ENCODE peak calls at places on chromosomes 4 and X, in ten cellular contexts. One of them, this sample, is unnamed.

GRCh38 chr4:88037936-88038335 is 30.5 kb downstream of the PKD2 start:
- DNase-seq in NCI-H2029 treated with DMSO at 0.1 percent for 48 hours: no peak
- DNase-seq in activated effector memory CD4-positive, alpha-beta T cell treated with anti-CD3 and anti-CD28 coated beads, Interleukin-2, amount 50 U/mL, for 16 hours: no peak
- DNase-seq in small intestine: no peak
- DNase-seq in esophagus squamous epithelium: no peak
- DNase-seq in astrocyte of the spinal cord: no peak
- DNase-seq in activated T-cell treated with anti-CD3 and anti-CD28 coated beads for 48 hours: no peak
- DNase-seq in bronchial epithelial cell: no peak
- DNase-seq in AG09319: no peak
- DNase-seq in right lobe of liver: no peak
- DNase-seq in this sample: no peak

GRCh38 chr4:37629713-37630112 is 56.5 kb downstream of the RELL1 start:
- DNase-seq in bronchial epithelial cell: no peak
- DNase-seq in activated T-cell treated with anti-CD3 and anti-CD28 coated beads for 48 hours: no peak
- DNase-seq in AG09319: no peak
- DNase-seq in esophagus squamous epithelium: no peak
- DNase-seq in NCI-H2029 treated with DMSO at 0.1 percent for 48 hours: no peak
- DNase-seq in small intestine: no peak
- DNase-seq in right lobe of liver: no peak
- DNase-seq in activated effector memory CD4-positive, alpha-beta T cell treated with anti-CD3 and anti-CD28 coated beads, Interleukin-2, amount 50 U/mL, for 16 hours: no peak
- DNase-seq in astrocyte of the spinal cord: no peak
- DNase-seq in this sample: no peak

GRCh38 chr4:101948951-101949350 is 158.4 kb downstream of the BANK1 start:
- DNase-seq in astrocyte of the spinal cord: no peak
- DNase-seq in activated effector memory CD4-positive, alpha-beta T cell treated with anti-CD3 and anti-CD28 coated beads, Interleukin-2, amount 50 U/mL, for 16 hours: no peak
- DNase-seq in esophagus squamous epithelium: no peak
- DNase-seq in right lobe of liver: no peak
- DNase-seq in AG09319: no peak
- DNase-seq in bronchial epithelial cell: no peak
- DNase-seq in activated T-cell treated with anti-CD3 and anti-CD28 coated beads for 48 hours: no peak
- DNase-seq in small intestine: no peak
- DNase-seq in NCI-H2029 treated with DMSO at 0.1 percent for 48 hours: no peak
- DNase-seq in this sample: no peak

GRCh38 chrX:2145672-2146412 is 354.9 kb downstream of the DHRSX start:
- DNase-seq in small intestine: no peak
- DNase-seq in astrocyte of the spinal cord: no peak
- DNase-seq in activated T-cell treated with anti-CD3 and anti-CD28 coated beads for 48 hours: no peak
- DNase-seq in AG09319: no peak
- DNase-seq in activated effector memory CD4-positive, alpha-beta T cell treated with anti-CD3 and anti-CD28 coated beads, Interleukin-2, amount 50 U/mL, for 16 hours: no peak
- DNase-seq in esophagus squamous epithelium: no peak
- DNase-seq in NCI-H2029 treated with DMSO at 0.1 percent for 48 hours: no peak
- DNase-seq in right lobe of liver: no peak
- DNase-seq in bronchial epithelial cell: no peak
- DNase-seq in this sample: no peak

GRCh38 chr4:40056722-40057539 is at the start of gene N4BP2:
- DNase-seq in small intestine: peak
- DNase-seq in astrocyte of the spinal cord: peak
- DNase-seq in AG09319: peak
- DNase-seq in activated effector memory CD4-positive, alpha-beta T cell treated with anti-CD3 and anti-CD28 coated beads, Interleukin-2, amount 50 U/mL, for 16 hours: peak
- DNase-seq in bronchial epithelial cell: peak
- DNase-seq in esophagus squamous epithelium: peak
- DNase-seq in NCI-H2029 treated with DMSO at 0.1 percent for 48 hours: peak
- DNase-seq in right lobe of liver: peak
- DNase-seq in activated T-cell treated with anti-CD3 and anti-CD28 coated beads for 48 hours: peak
- DNase-seq in this sample: peak

GRCh38 chrX:24426340-24426913 is 38.7 kb upstream of the PDK3 start:
- DNase-seq in right lobe of liver: no peak
- DNase-seq in esophagus squamous epithelium: no peak
- DNase-seq in AG09319: no peak
- DNase-seq in small intestine: peak
- DNase-seq in activated T-cell treated with anti-CD3 and anti-CD28 coated beads for 48 hours: no peak
- DNase-seq in astrocyte of the spinal cord: peak
- DNase-seq in NCI-H2029 treated with DMSO at 0.1 percent for 48 hours: no peak
- DNase-seq in bronchial epithelial cell: peak
- DNase-seq in activated effector memory CD4-positive, alpha-beta T cell treated with anti-CD3 and anti-CD28 coated beads, Interleukin-2, amount 50 U/mL, for 16 hours: no peak
- DNase-seq in this sample: no peak

GRCh38 chrX:101931494-101932248 is at the start of gene ZMAT1:
- DNase-seq in right lobe of liver: peak
- DNase-seq in bronchial epithelial cell: peak
- DNase-seq in astrocyte of the spinal cord: peak
- DNase-seq in activated T-cell treated with anti-CD3 and anti-CD28 coated beads for 48 hours: peak
- DNase-seq in NCI-H2029 treated with DMSO at 0.1 percent for 48 hours: peak
- DNase-seq in small intestine: peak
- DNase-seq in esophagus squamous epithelium: peak
- DNase-seq in activated effector memory CD4-positive, alpha-beta T cell treated with anti-CD3 and anti-CD28 coated beads, Interleukin-2, amount 50 U/mL, for 16 hours: peak
- DNase-seq in AG09319: peak
- DNase-seq in this sample: peak

GRCh38 chr4:45957353-45957752 is 166.5 kb downstream of the GABRG1 start:
- DNase-seq in NCI-H2029 treated with DMSO at 0.1 percent for 48 hours: no peak
- DNase-seq in small intestine: no peak
- DNase-seq in bronchial epithelial cell: no peak
- DNase-seq in esophagus squamous epithelium: no peak
- DNase-seq in right lobe of liver: no peak
- DNase-seq in astrocyte of the spinal cord: no peak
- DNase-seq in activated effector memory CD4-positive, alpha-beta T cell treated with anti-CD3 and anti-CD28 coated beads, Interleukin-2, amount 50 U/mL, for 16 hours: no peak
- DNase-seq in activated T-cell treated with anti-CD3 and anti-CD28 coated beads for 48 hours: no peak
- DNase-seq in AG09319: no peak
- DNase-seq in this sample: no peak

GRCh38 chrX:48684134-48684533 is 535 bp downstream of the WAS start:
- DNase-seq in AG09319: no peak
- DNase-seq in small intestine: no peak
- DNase-seq in right lobe of liver: no peak
- DNase-seq in esophagus squamous epithelium: no peak
- DNase-seq in activated effector memory CD4-positive, alpha-beta T cell treated with anti-CD3 and anti-CD28 coated beads, Interleukin-2, amount 50 U/mL, for 16 hours: no peak
- DNase-seq in bronchial epithelial cell: no peak
- DNase-seq in NCI-H2029 treated with DMSO at 0.1 percent for 48 hours: no peak
- DNase-seq in activated T-cell treated with anti-CD3 and anti-CD28 coated beads for 48 hours: no peak
- DNase-seq in astrocyte of the spinal cord: no peak
- DNase-seq in this sample: no peak

GRCh38 chrX:136619889-136620505 is 28.0 kb upstream of the CD40LG start:
- DNase-seq in bronchial epithelial cell: no peak
- DNase-seq in astrocyte of the spinal cord: no peak
- DNase-seq in NCI-H2029 treated with DMSO at 0.1 percent for 48 hours: no peak
- DNase-seq in activated T-cell treated with anti-CD3 and anti-CD28 coated beads for 48 hours: peak
- DNase-seq in activated effector memory CD4-positive, alpha-beta T cell treated with anti-CD3 and anti-CD28 coated beads, Interleukin-2, amount 50 U/mL, for 16 hours: peak
- DNase-seq in small intestine: no peak
- DNase-seq in AG09319: no peak
- DNase-seq in esophagus squamous epithelium: no peak
- DNase-seq in right lobe of liver: no peak
- DNase-seq in this sample: no peak

GRCh38 chrX:137195296-137195695 is 161.5 kb upstream of the GPR101 start:
- DNase-seq in activated T-cell treated with anti-CD3 and anti-CD28 coated beads for 48 hours: no peak
- DNase-seq in right lobe of liver: no peak
- DNase-seq in small intestine: no peak
- DNase-seq in AG09319: no peak
- DNase-seq in esophagus squamous epithelium: no peak
- DNase-seq in activated effector memory CD4-positive, alpha-beta T cell treated with anti-CD3 and anti-CD28 coated beads, Interleukin-2, amount 50 U/mL, for 16 hours: no peak
- DNase-seq in bronchial epithelial cell: no peak
- DNase-seq in astrocyte of the spinal cord: no peak
- DNase-seq in NCI-H2029 treated with DMSO at 0.1 percent for 48 hours: no peak
- DNase-seq in this sample: no peak

GRCh38 chr4:120139392-120139791 is 72.7 kb upstream of the MAD2L1 start:
- DNase-seq in AG09319: no peak
- DNase-seq in activated effector memory CD4-positive, alpha-beta T cell treated with anti-CD3 and anti-CD28 coated beads, Interleukin-2, amount 50 U/mL, for 16 hours: no peak
- DNase-seq in bronchial epithelial cell: peak
- DNase-seq in activated T-cell treated with anti-CD3 and anti-CD28 coated beads for 48 hours: no peak
- DNase-seq in small intestine: no peak
- DNase-seq in esophagus squamous epithelium: no peak
- DNase-seq in right lobe of liver: no peak
- DNase-seq in astrocyte of the spinal cord: no peak
- DNase-seq in NCI-H2029 treated with DMSO at 0.1 percent for 48 hours: no peak
- DNase-seq in this sample: no peak

GRCh38 chr4:40232610-40233009 is 35.8 kb downstream of the RHOH start:
- DNase-seq in astrocyte of the spinal cord: no peak
- DNase-seq in activated T-cell treated with anti-CD3 and anti-CD28 coated beads for 48 hours: no peak
- DNase-seq in right lobe of liver: no peak
- DNase-seq in bronchial epithelial cell: no peak
- DNase-seq in small intestine: no peak
- DNase-seq in esophagus squamous epithelium: no peak
- DNase-seq in NCI-H2029 treated with DMSO at 0.1 percent for 48 hours: no peak
- DNase-seq in activated effector memory CD4-positive, alpha-beta T cell treated with anti-CD3 and anti-CD28 coated beads, Interleukin-2, amount 50 U/mL, for 16 hours: peak
- DNase-seq in AG09319: no peak
- DNase-seq in this sample: no peak

GRCh38 chr4:147138171-147138570 is 192.5 kb upstream of the TTC29 start:
- DNase-seq in small intestine: no peak
- DNase-seq in activated T-cell treated with anti-CD3 and anti-CD28 coated beads for 48 hours: no peak
- DNase-seq in bronchial epithelial cell: no peak
- DNase-seq in activated effector memory CD4-positive, alpha-beta T cell treated with anti-CD3 and anti-CD28 coated beads, Interleukin-2, amount 50 U/mL, for 16 hours: no peak
- DNase-seq in AG09319: no peak
- DNase-seq in esophagus squamous epithelium: no peak
- DNase-seq in right lobe of liver: no peak
- DNase-seq in NCI-H2029 treated with DMSO at 0.1 percent for 48 hours: no peak
- DNase-seq in astrocyte of the spinal cord: peak
- DNase-seq in this sample: no peak

GRCh38 chrX:53724872-53725271 is 38.4 kb upstream of the HUWE1 start:
- DNase-seq in AG09319: no peak
- DNase-seq in bronchial epithelial cell: no peak
- DNase-seq in small intestine: no peak
- DNase-seq in astrocyte of the spinal cord: no peak
- DNase-seq in NCI-H2029 treated with DMSO at 0.1 percent for 48 hours: no peak
- DNase-seq in right lobe of liver: no peak
- DNase-seq in activated T-cell treated with anti-CD3 and anti-CD28 coated beads for 48 hours: no peak
- DNase-seq in esophagus squamous epithelium: no peak
- DNase-seq in activated effector memory CD4-positive, alpha-beta T cell treated with anti-CD3 and anti-CD28 coated beads, Interleukin-2, amount 50 U/mL, for 16 hours: no peak
- DNase-seq in this sample: no peak

GRCh38 chrX:23061116-23061515 is 61.4 kb downstream of the DDX53 start:
- DNase-seq in esophagus squamous epithelium: no peak
- DNase-seq in NCI-H2029 treated with DMSO at 0.1 percent for 48 hours: no peak
- DNase-seq in bronchial epithelial cell: no peak
- DNase-seq in activated T-cell treated with anti-CD3 and anti-CD28 coated beads for 48 hours: no peak
- DNase-seq in AG09319: no peak
- DNase-seq in astrocyte of the spinal cord: no peak
- DNase-seq in activated effector memory CD4-positive, alpha-beta T cell treated with anti-CD3 and anti-CD28 coated beads, Interleukin-2, amount 50 U/mL, for 16 hours: no peak
- DNase-seq in right lobe of liver: no peak
- DNase-seq in small intestine: no peak
- DNase-seq in this sample: no peak

GRCh38 chr4:6024450-6024960 is 6.3 kb upstream of the C4orf50 start:
- DNase-seq in bronchial epithelial cell: no peak
- DNase-seq in AG09319: no peak
- DNase-seq in activated effector memory CD4-positive, alpha-beta T cell treated with anti-CD3 and anti-CD28 coated beads, Interleukin-2, amount 50 U/mL, for 16 hours: no peak
- DNase-seq in right lobe of liver: no peak
- DNase-seq in esophagus squamous epithelium: no peak
- DNase-seq in NCI-H2029 treated with DMSO at 0.1 percent for 48 hours: no peak
- DNase-seq in activated T-cell treated with anti-CD3 and anti-CD28 coated beads for 48 hours: no peak
- DNase-seq in small intestine: no peak
- DNase-seq in astrocyte of the spinal cord: no peak
- DNase-seq in this sample: no peak

GRCh38 chrX:15207994-15208393 is 61.9 kb downstream of the ASB9 start:
- DNase-seq in activated T-cell treated with anti-CD3 and anti-CD28 coated beads for 48 hours: no peak
- DNase-seq in right lobe of liver: no peak
- DNase-seq in astrocyte of the spinal cord: no peak
- DNase-seq in AG09319: no peak
- DNase-seq in esophagus squamous epithelium: no peak
- DNase-seq in bronchial epithelial cell: no peak
- DNase-seq in activated effector memory CD4-positive, alpha-beta T cell treated with anti-CD3 and anti-CD28 coated beads, Interleukin-2, amount 50 U/mL, for 16 hours: no peak
- DNase-seq in NCI-H2029 treated with DMSO at 0.1 percent for 48 hours: no peak
- DNase-seq in small intestine: no peak
- DNase-seq in this sample: no peak

GRCh38 chr4:147481577-147482109 is 746 bp downstream of the EDNRA start:
- DNase-seq in right lobe of liver: no peak
- DNase-seq in bronchial epithelial cell: no peak
- DNase-seq in small intestine: no peak
- DNase-seq in activated T-cell treated with anti-CD3 and anti-CD28 coated beads for 48 hours: no peak
- DNase-seq in NCI-H2029 treated with DMSO at 0.1 percent for 48 hours: no peak
- DNase-seq in activated effector memory CD4-positive, alpha-beta T cell treated with anti-CD3 and anti-CD28 coated beads, Interleukin-2, amount 50 U/mL, for 16 hours: no peak
- DNase-seq in astrocyte of the spinal cord: peak
- DNase-seq in AG09319: no peak
- DNase-seq in esophagus squamous epithelium: no peak
- DNase-seq in this sample: peak

GRCh38 chr4:2059726-2060577 is 825 bp downstream of the NAT8L start:
- DNase-seq in AG09319: no peak
- DNase-seq in NCI-H2029 treated with DMSO at 0.1 percent for 48 hours: no peak
- DNase-seq in small intestine: no peak
- DNase-seq in astrocyte of the spinal cord: no peak
- DNase-seq in esophagus squamous epithelium: no peak
- DNase-seq in activated effector memory CD4-positive, alpha-beta T cell treated with anti-CD3 and anti-CD28 coated beads, Interleukin-2, amount 50 U/mL, for 16 hours: no peak
- DNase-seq in bronchial epithelial cell: no peak
- DNase-seq in right lobe of liver: peak
- DNase-seq in activated T-cell treated with anti-CD3 and anti-CD28 coated beads for 48 hours: no peak
- DNase-seq in this sample: peak

This sample was measured in hepatocyte.